ENCODE peak calls at places on chromosome 5, in four cellular contexts. W is uterus, T is transverse colon, V is stomach. M is an unnamed sample.

GRCh38 chr5:38823503-38823902 is 22.3 kb upstream of the OSMR start:
- DNase-seq in T (no peak), V (no peak), W (no peak), M (no peak)

GRCh38 chr5:139137703-139138102 is 60.5 kb downstream of the SIL1 start:
- DNase-seq in V (peak), T (peak), W (no peak), M (no peak)

GRCh38 chr5:134122530-134122929 is 8.0 kb downstream of the TCF7 start:
- DNase-seq in W (no peak), V (peak), T (peak), M (no peak)

GRCh38 chr5:121870489-121870888 is 18.8 kb downstream of the FTMT start:
- DNase-seq in W (no peak), T (no peak), V (no peak), M (no peak)

GRCh38 chr5:41465493-41466171 is 44.8 kb downstream of the PLCXD3 start:
- DNase-seq in W (no peak), T (no peak), V (no peak), M (no peak)

GRCh38 chr5:32507738-32508434 is 63.3 kb upstream of the ZFR start:
- DNase-seq in W (peak), T (no peak), V (no peak), M (no peak)

GRCh38 chr5:88879724-88880123 is 3.3 kb downstream of the MEF2C start:
- DNase-seq in T (no peak), V (no peak), W (no peak), M (no peak)

GRCh38 chr5:80860934-80861613 is 99.1 kb upstream of the RASGRF2 start:
- DNase-seq in W (no peak), T (no peak), V (no peak), M (no peak)

GRCh38 chr5:181166812-181167733 is 19.7 kb downstream of the OR2V2 start:
- DNase-seq in W (no peak), T (no peak), V (no peak), M (no peak)

GRCh38 chr5:38921174-38921573 is 75.4 kb downstream of the OSMR start:
- DNase-seq in W (no peak), T (no peak), V (no peak), M (no peak)

GRCh38 chr5:123717139-123717538 is 205.2 kb downstream of the CSNK1G3 start:
- DNase-seq in W (no peak), T (no peak), V (no peak), M (no peak)

GRCh38 chr5:3075309-3075708 is 323.8 kb upstream of the IRX2 start:
- DNase-seq in W (no peak), T (no peak), V (no peak), M (no peak)

GRCh38 chr5:32859211-32859641 is 148.1 kb downstream of the NPR3 start:
- DNase-seq in T (no peak), V (no peak), W (no peak), M (no peak)

GRCh38 chr5:160685695-160686094 is 166.3 kb downstream of the ATP10B start:
- DNase-seq in V (no peak), W (no peak), T (no peak), M (no peak)

GRCh38 chr5:90709323-90710148 is 150.9 kb downstream of the ADGRV1 start:
- DNase-seq in T (peak), V (peak), W (no peak), M (no peak)

GRCh38 chr5:145925353-145925752 is 11.0 kb upstream of the SH3RF2 start:
- DNase-seq in T (no peak), W (no peak), V (no peak), M (no peak)

GRCh38 chr5:170474489-170475266 is 29.1 kb upstream of the KCNIP1 start:
- DNase-seq in W (no peak), V (no peak), T (no peak), M (no peak)

GRCh38 chr5:89327621-89328020 is 444.6 kb upstream of the MEF2C start:
- DNase-seq in W (no peak), T (no peak), V (no peak), M (no peak)

GRCh38 chr5:14118551-14119320 is 24.4 kb upstream of the TRIO start:
- DNase-seq in W (no peak), V (no peak), T (no peak), M (no peak)

GRCh38 chr5:51521583-51521982 is 138.3 kb downstream of the ISL1 start:
- DNase-seq in T (no peak), V (no peak), W (no peak), M (no peak)

GRCh38 chr5:98880598-98880997 is 48.2 kb downstream of the CHD1 start:
- DNase-seq in T (no peak), W (no peak), V (no peak), M (no peak)

GRCh38 chr5:82422751-82423181 is 144.6 kb upstream of the RPS23 start:
- DNase-seq in W (no peak), T (peak), V (no peak), M (no peak)

GRCh38 chr5:180341595-180341994 is 11.5 kb downstream of the GFPT2 start:
- DNase-seq in W (no peak), T (no peak), V (no peak), M (no peak)

GRCh38 chr5:35990524-35990923 is 666 bp downstream of the UGT3A1 start:
- DNase-seq in T (no peak), W (no peak), V (no peak), M (no peak)

GRCh38 chr5:35987776-35988175 is 3.4 kb downstream of the UGT3A1 start:
- DNase-seq in V (no peak), W (no peak), T (no peak), M (no peak)

GRCh38 chr5:35990941-35991592 is at the start of gene UGT3A1:
- DNase-seq in W (no peak), T (no peak), V (no peak), M (no peak)

GRCh38 chr5:35988529-35988928 is 2.7 kb downstream of the UGT3A1 start:
- DNase-seq in V (no peak), T (no peak), W (no peak), M (no peak)
- TF ChIP-seq POLR2A in V (no peak), T (no peak), W (no peak), M (no peak)

DNA sequence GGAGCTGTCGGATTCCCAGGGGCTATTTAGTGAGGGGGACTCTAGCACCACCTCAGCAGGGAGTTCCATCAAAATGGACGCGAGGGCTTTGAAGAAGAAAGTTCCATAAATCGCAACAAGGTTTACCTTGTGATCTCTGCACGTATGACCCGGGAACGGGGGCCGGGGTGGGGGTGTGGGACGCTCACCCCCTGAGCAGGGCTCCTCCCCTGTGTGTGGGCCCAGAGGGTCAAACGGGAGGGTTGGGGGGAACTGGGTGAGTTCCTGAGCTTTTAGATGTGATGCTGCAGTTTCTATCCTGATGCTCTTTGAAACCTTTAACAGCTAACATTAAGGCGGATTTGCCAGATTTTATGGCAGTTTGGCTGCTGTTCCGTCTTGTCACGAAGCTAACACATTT is 18.9 kb upstream of the LRRC14B start:
- DNase-seq in T (no peak), W (no peak), V (no peak), M (no peak)
- H3K27ac ChIP-seq in T (no peak), W (no peak), V (no peak), M (no peak)

GRCh38 chr5:1510631-1511030 is 13.1 kb downstream of the LPCAT1 start:
- DNase-seq in T (peak), W (peak), V (no peak), M (no peak)

GRCh38 chr5:1511037-1511436 is 12.7 kb downstream of the LPCAT1 start:
- DNase-seq in V (no peak), W (peak), T (peak), M (peak)

GRCh38 chr5:1513326-1514026 is 10.3 kb downstream of the LPCAT1 start:
- DNase-seq in V (peak), W (peak), T (peak), M (peak)

GRCh38 chr5:1512541-1513291 is 11.0 kb downstream of the LPCAT1 start:
- DNase-seq in W (peak), T (peak), V (peak), M (peak)

GRCh38 chr5:1511651-1512540 is 11.9 kb downstream of the LPCAT1 start:
- DNase-seq in V (peak), W (peak), T (peak), M (peak)
- TF ChIP-seq POLR2A in V (no peak), W (no peak), T (no peak), M (no peak)

GRCh38 chr5:74684900-74685851 is at the start of gene HEXB:
- DNase-seq in T (peak), W (peak), V (peak), M (no peak)
- H3K27ac ChIP-seq in T (peak), W (peak), V (peak), M (peak)

DNA sequence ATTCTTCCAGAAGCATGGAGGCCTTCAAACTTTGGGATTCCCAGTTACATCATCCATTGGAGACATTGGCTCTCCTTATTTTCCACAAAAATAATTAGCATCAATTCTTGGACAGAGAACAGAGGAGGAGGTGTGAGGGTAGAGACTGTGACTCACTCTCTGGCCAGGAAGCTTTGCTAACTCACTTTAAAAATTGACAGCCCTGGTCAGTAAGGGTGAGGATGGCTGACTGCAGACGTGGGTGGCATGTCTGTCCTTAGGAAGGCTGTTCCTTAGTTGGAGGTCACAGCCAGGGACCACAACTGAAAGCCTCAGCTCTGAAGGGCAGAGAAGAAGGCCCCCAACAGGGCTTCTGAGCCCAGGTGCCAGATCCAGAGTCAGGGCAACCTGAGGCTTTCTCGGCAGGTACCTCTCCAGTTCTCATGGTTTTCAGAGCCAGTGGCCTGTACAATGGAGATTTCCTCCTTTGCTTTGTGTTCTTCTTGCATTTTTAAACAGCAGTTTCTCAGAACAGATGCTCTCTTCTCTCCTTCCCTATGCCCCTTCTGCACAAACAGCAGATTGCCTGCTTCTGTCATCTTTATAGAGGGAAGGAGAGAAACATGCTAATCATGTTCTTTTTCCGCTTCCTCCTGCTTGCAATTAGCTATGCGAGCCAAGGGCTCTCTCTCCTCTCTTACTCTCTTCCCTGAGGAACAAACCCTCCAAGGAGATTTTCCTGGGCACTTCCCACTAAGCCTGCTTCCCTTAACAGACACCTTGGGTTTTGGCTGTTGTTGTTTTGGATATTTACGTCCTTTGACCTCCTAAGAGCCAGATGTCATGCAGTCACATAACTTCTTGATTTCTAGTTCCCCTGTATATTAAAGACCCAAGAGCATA is 92.5 kb upstream of the ZNF366 start:
- DNase-seq in V (no peak), T (no peak), W (no peak), M (no peak)
- TF ChIP-seq POLR2A in V (no peak), T (no peak), W (no peak), M (no peak)

M was measured in vagina.